ENCODE peak calls at places on chromosomes 7 and 10, in four cellular contexts. E is K562, T is HepG2, V is GM12878. D is an unnamed sample.

GRCh38 chr10:13990392-13990805 is 340.3 kb downstream of the FRMD4A start:
- DNase-seq in E (no peak), T (no peak), V (no peak), D (no peak)

GRCh38 chr7:157875230-157876179 is 538.7 kb downstream of the DNAJB6 start:
- DNase-seq in E (peak), T (no peak), V (no peak), D (peak)

GRCh38 chr10:24208661-24209420 is at the start of gene KIAA1217:
- DNase-seq in E (no peak), T (peak), V (no peak), D (peak)

GRCh38 chr10:131889755-131890154 is 11.1 kb upstream of the PPP2R2D start:
- DNase-seq in E (no peak), T (no peak), V (no peak), D (no peak)

GRCh38 chr10:24681476-24682088 is 42.1 kb downstream of the ARHGAP21 start:
- DNase-seq in E (no peak), T (peak), V (no peak), D (no peak)

GRCh38 chr7:6376820-6377219 is 70.9 kb downstream of the DAGLB start:
- DNase-seq in E (no peak), T (peak), V (no peak), D (no peak)

GRCh38 chr7:130524628-130525027 is 32.7 kb downstream of the MEST start:
- DNase-seq in E (peak), T (no peak), V (no peak), D (no peak)

GRCh38 chr10:34097682-34098081 is 717.4 kb downstream of the PARD3 start:
- DNase-seq in E (no peak), T (no peak), V (no peak), D (no peak)

GRCh38 chr10:130045091-130045652 is 65.5 kb downstream of the C10orf143 start:
- DNase-seq in E (peak), T (no peak), V (no peak), D (peak)

GRCh38 chr10:35657621-35658020 is 15.5 kb upstream of the FZD8 start:
- DNase-seq in E (no peak), T (no peak), V (no peak), D (no peak)

GRCh38 chr10:102791754-102792153 is 45.5 kb downstream of the CYP17A1 start:
- DNase-seq in E (no peak), T (no peak), V (no peak), D (no peak)

GRCh38 chr7:43790834-43791233 is 32.4 kb downstream of the BLVRA start:
- DNase-seq in E (no peak), T (no peak), V (no peak), D (no peak)

GRCh38 chr10:44911081-44911540 is at the start of gene TMEM72:
- DNase-seq in E (peak), T (peak), V (no peak), D (peak)

GRCh38 chr7:100825760-100826545 is 1.4 kb downstream of the EPHB4 start:
- DNase-seq in E (peak), T (peak), V (no peak), D (no peak)

GRCh38 chr7:157411580-157411979 is 74.8 kb downstream of the DNAJB6 start:
- DNase-seq in E (peak), T (no peak), V (no peak), D (no peak)

GRCh38 chr10:78491812-78492211 is 458.1 kb downstream of the RPS24 start:
- DNase-seq in E (no peak), T (no peak), V (no peak), D (no peak)

GRCh38 chr10:94546616-94547175 is 1.1 kb downstream of the HELLS start:
- DNase-seq in E (no peak), T (no peak), V (peak), D (no peak)

GRCh38 chr10:109961181-109962001 is 38.1 kb upstream of the XPNPEP1 start:
- DNase-seq in E (no peak), T (no peak), V (no peak), D (peak)

GRCh38 chr7:976901-977325 is 1.6 kb upstream of the COX19 start:
- DNase-seq in E (no peak), T (peak), V (no peak), D (no peak)

GRCh38 chr10:24953350-24954074 is 1.1 kb upstream of the PRTFDC1 start:
- DNase-seq in E (no peak), T (no peak), V (no peak), D (no peak)

GRCh38 chr7:42931447-42931833 is 534 bp downstream of the PSMA2 start:
- DNase-seq in E (no peak), T (no peak), V (no peak), D (no peak)

GRCh38 chr7:135690566-135690965 is 28.3 kb downstream of the STMP1 start:
- DNase-seq in E (no peak), T (no peak), V (no peak), D (no peak)

GRCh38 chr7:135994466-135995205 is 17.5 kb upstream of the MTPN start:
- DNase-seq in E (no peak), T (no peak), V (no peak), D (no peak)

GRCh38 chr7:3300651-3301471 is at the start of gene SDK1:
- DNase-seq in E (peak), T (peak), V (no peak), D (peak)

GRCh38 chr10:92124020-92124419 is 166.9 kb downstream of the CPEB3 start:
- DNase-seq in E (no peak), T (peak), V (no peak), D (no peak)

GRCh38 chr10:2900530-2900929 is 166.8 kb upstream of the PFKP start:
- DNase-seq in E (no peak), T (no peak), V (no peak), D (no peak)

GRCh38 chr7:80312139-80312661 is 177.6 kb downstream of the GNAI1 start:
- DNase-seq in E (no peak), T (peak), V (no peak), D (peak)

GRCh38 chr10:78623577-78624215 is 445.1 kb upstream of the ZMIZ1 start:
- DNase-seq in E (no peak), T (peak), V (no peak), D (no peak)

GRCh38 chr7:106071356-106071998 is 40.6 kb downstream of the SYPL1 start:
- DNase-seq in E (no peak), T (no peak), V (peak), D (no peak)

GRCh38 chr7:9776900-9777299 is 1196.8 kb upstream of the PHF14 start:
- DNase-seq in E (no peak), T (no peak), V (no peak), D (no peak)

GRCh38 chr7:42151309-42151708 is 85.7 kb downstream of the GLI3 start:
- DNase-seq in E (no peak), T (no peak), V (no peak), D (no peak)

GRCh38 chr10:96327462-96327861 is 23.2 kb downstream of the DNTT start:
- DNase-seq in E (no peak), T (no peak), V (no peak), D (no peak)

GRCh38 chr10:52818019-52818418 is 45.4 kb upstream of the MBL2 start:
- DNase-seq in E (no peak), T (peak), V (peak), D (peak)

GRCh38 chr7:64621656-64622055 is 44.3 kb upstream of the ZNF107 start:
- DNase-seq in E (no peak), T (no peak), V (no peak), D (no peak)

GRCh38 chr7:106083717-106084116 is 28.4 kb downstream of the SYPL1 start:
- DNase-seq in E (no peak), T (no peak), V (no peak), D (no peak)

GRCh38 chr7:152025937-152026890 is 740 bp downstream of the GALNT11 start:
- DNase-seq in E (no peak), T (no peak), V (no peak), D (no peak)

GRCh38 chr7:152030561-152030960 is 5.1 kb downstream of the GALNT11 start:
- DNase-seq in E (no peak), T (no peak), V (no peak), D (no peak)

GRCh38 chr7:152025077-152025936 is at the start of gene GALNT11:
- DNase-seq in E (peak), T (peak), V (no peak), D (peak)
- TF ChIP-seq FOXM1 in E (peak), T (no peak), V (no peak), D (peak)

GRCh38 chr7:30530373-30530772 is 25.7 kb upstream of the GGCT start:
- DNase-seq in E (no peak), T (no peak), V (no peak), D (no peak)
- TF ChIP-seq FOXK2 in E (no peak), T (no peak), V (no peak), D (no peak)

GRCh38 chr7:21281193-21281592 is 146.7 kb upstream of the SP4 start:
- DNase-seq in E (no peak), T (no peak), V (no peak), D (no peak)

GRCh38 chr7:21278944-21279343 is 148.9 kb upstream of the SP4 start:
- DNase-seq in E (no peak), T (no peak), V (no peak), D (no peak)

GRCh38 chr7:21276471-21277035 is 151.3 kb upstream of the SP4 start:
- DNase-seq in E (no peak), T (no peak), V (no peak), D (no peak)
- TF ChIP-seq FOXM1 in E (no peak), T (no peak), V (no peak), D (no peak)

GRCh38 chr10:75875740-75876139 is 444.3 kb downstream of the LRMDA start:
- DNase-seq in E (no peak), T (no peak), V (no peak), D (no peak)

GRCh38 chr10:75883081-75883480 is 451.7 kb downstream of the LRMDA start:
- DNase-seq in E (no peak), T (no peak), V (no peak), D (no peak)

GRCh38 chr10:75877877-75878276 is 446.5 kb downstream of the LRMDA start:
- DNase-seq in E (no peak), T (peak), V (no peak), D (no peak)

GRCh38 chr10:75876710-75877109 is 445.3 kb downstream of the LRMDA start:
- DNase-seq in E (no peak), T (no peak), V (no peak), D (no peak)

GRCh38 chr10:75878586-75878985 is 447.2 kb downstream of the LRMDA start:
- DNase-seq in E (no peak), T (no peak), V (no peak), D (no peak)
- TF ChIP-seq FOXK2 in E (no peak), T (no peak), V (no peak), D (no peak)